ENCODE peak calls at places on chromosomes 13 and 19, in nine cellular contexts. I, D, O, L, Q, U, S, F and B are unnamed samples. For H3K9me3, the result is how much of the 10 kb centered on the place peaks cover.

GRCh38 chr13:114106991-114107685 is 25.3 kb downstream of the RASA3 start:
- DNase-seq in O (no peak), U (no peak), I (no peak), S (no peak), Q (no peak), F (no peak), D (no peak), L (no peak), B (peak)

GRCh38 chr19:3270908-3271307 is 46.4 kb downstream of the CELF5 start:
- DNase-seq in L (peak), Q (no peak), F (peak), O (peak), I (peak), S (peak), U (no peak), D (peak), B (peak)

GRCh38 chr13:44249439-44249838 is 124.2 kb upstream of the SERP2 start:
- DNase-seq in O (peak), U (no peak), D (peak), F (no peak), S (peak), Q (no peak), I (no peak), L (peak), B (peak)

GRCh38 chr13:98468929-98469328 is 108.0 kb downstream of the STK24 start:
- DNase-seq in Q (no peak), U (no peak), I (no peak), D (no peak), O (no peak), S (no peak), L (no peak), F (no peak), B (no peak)

GRCh38 chr19:45791744-45792481 is 732 bp downstream of the DMWD start:
- DNase-seq in I (no peak), O (no peak), D (no peak), L (no peak), U (no peak), Q (no peak), F (no peak), S (no peak), B (peak)

GRCh38 chr13:100646030-100646673 is 28.4 kb downstream of the TMTC4 start:
- DNase-seq in F (peak), S (peak), D (peak), L (peak), Q (no peak), I (peak), O (peak), U (no peak), B (peak)

GRCh38 chr19:50723069-50723468 is at the start of gene CLEC11A:
- DNase-seq in I (no peak), S (peak), O (no peak), Q (no peak), D (no peak), U (no peak), L (no peak), F (no peak), B (peak)

GRCh38 chr19:55198651-55199050 is 10.7 kb downstream of the PTPRH start:
- DNase-seq in O (no peak), S (no peak), L (no peak), F (no peak), U (no peak), Q (no peak), I (peak), D (no peak), B (no peak)

GRCh38 chr19:10115392-10116084 is 4.0 kb downstream of the P2RY11 start:
- DNase-seq in Q (no peak), D (no peak), L (no peak), U (no peak), F (peak), S (no peak), I (no peak), O (peak), B (peak)

GRCh38 chr13:53321301-53321700 is 292.7 kb downstream of the OLFM4 start:
- DNase-seq in S (no peak), I (no peak), O (no peak), F (no peak), D (no peak), L (no peak), U (no peak), Q (no peak), B (no peak)

GRCh38 chr19:4369888-4370260 is 26.5 kb downstream of the MPND start:
- DNase-seq in O (no peak), Q (no peak), U (peak), F (no peak), S (peak), I (peak), L (peak), D (peak), B (peak)

GRCh38 chr19:42693760-42694350 is 46.4 kb downstream of the PSG3 start:
- DNase-seq in D (no peak), F (peak), L (peak), Q (no peak), O (peak), S (peak), I (no peak), U (peak), B (peak)

GRCh38 chr13:110342474-110342873 is 35.4 kb downstream of the COL4A2 start:
- DNase-seq in I (no peak), U (no peak), F (no peak), Q (no peak), O (no peak), L (no peak), D (no peak), S (no peak), B (no peak)

GRCh38 chr13:27662738-27663470 is 41.2 kb downstream of the POLR1D start:
- DNase-seq in F (no peak), O (no peak), U (no peak), S (no peak), I (no peak), Q (no peak), D (no peak), L (no peak), B (no peak)

GRCh38 chr13:41654800-41655199 is 197.4 kb downstream of the RGCC start:
- DNase-seq in L (no peak), O (no peak), Q (no peak), F (no peak), S (no peak), U (no peak), I (no peak), D (no peak), B (no peak)

GRCh38 chr13:99312493-99312883 is 5.3 kb upstream of the GPR183 start:
- DNase-seq in D (peak), F (peak), L (peak), U (no peak), O (no peak), I (no peak), S (peak), Q (no peak), B (peak)

GRCh38 chr13:35164324-35164932 is 222.4 kb downstream of the NBEA start:
- DNase-seq in L (peak), F (peak), Q (no peak), O (peak), U (peak), D (peak), S (peak), I (peak), B (no peak)

GRCh38 chr19:37007587-37008220 is 70.5 kb upstream of the ZNF420 start:
- DNase-seq in F (peak), D (no peak), U (no peak), L (peak), I (no peak), Q (no peak), S (no peak), O (no peak), B (no peak)
- H3K9me3 ChIP-seq in F (under half), D (under half), U (under half), L (under half), I (under half), Q (under half), S (half or more), O (under half), B (under half)

GRCh38 chr13:37715606-37716015 is 117.0 kb upstream of the POSTN start:
- DNase-seq in U (no peak), L (peak), Q (no peak), F (no peak), O (peak), D (peak), I (no peak), S (peak), B (peak)

GRCh38 chr13:37716796-37717195 is 118.2 kb upstream of the POSTN start:
- DNase-seq in F (no peak), S (peak), L (no peak), I (no peak), U (no peak), O (no peak), Q (no peak), D (no peak), B (no peak)

GRCh38 chr13:37716395-37716794 is 117.8 kb upstream of the POSTN start:
- DNase-seq in L (peak), I (no peak), O (no peak), F (no peak), D (peak), Q (no peak), U (no peak), S (peak), B (no peak)
- H3K4me2 ChIP-seq in L (peak), I (no peak), O (no peak), F (no peak), D (no peak), Q (no peak), U (no peak), S (peak), B (peak)

GRCh38 chr13:103625194-103625593 is 559.0 kb upstream of the SLC10A2 start:
- DNase-seq in O (no peak), U (no peak), L (no peak), S (no peak), D (no peak), F (no peak), I (no peak), Q (no peak), B (no peak)
- H3K9me3 ChIP-seq in O (under half), U (under half), L (under half), S (under half), D (under half), F (under half), I (under half), Q (under half), B (under half)

GRCh38 chr19:19900124-19900523 is 622 bp upstream of the ZNF93 start:
- DNase-seq in I (no peak), S (peak), Q (no peak), D (peak), O (no peak), F (peak), L (peak), U (no peak), B (peak)

GRCh38 chr19:19900574-19901444 is at the start of gene ZNF93:
- DNase-seq in L (peak), F (peak), Q (peak), U (peak), I (peak), D (peak), S (peak), O (peak), B (peak)
- H3K4me2 ChIP-seq in L (peak), F (peak), Q (peak), U (peak), I (peak), D (peak), S (peak), O (peak), B (peak)

DNA sequence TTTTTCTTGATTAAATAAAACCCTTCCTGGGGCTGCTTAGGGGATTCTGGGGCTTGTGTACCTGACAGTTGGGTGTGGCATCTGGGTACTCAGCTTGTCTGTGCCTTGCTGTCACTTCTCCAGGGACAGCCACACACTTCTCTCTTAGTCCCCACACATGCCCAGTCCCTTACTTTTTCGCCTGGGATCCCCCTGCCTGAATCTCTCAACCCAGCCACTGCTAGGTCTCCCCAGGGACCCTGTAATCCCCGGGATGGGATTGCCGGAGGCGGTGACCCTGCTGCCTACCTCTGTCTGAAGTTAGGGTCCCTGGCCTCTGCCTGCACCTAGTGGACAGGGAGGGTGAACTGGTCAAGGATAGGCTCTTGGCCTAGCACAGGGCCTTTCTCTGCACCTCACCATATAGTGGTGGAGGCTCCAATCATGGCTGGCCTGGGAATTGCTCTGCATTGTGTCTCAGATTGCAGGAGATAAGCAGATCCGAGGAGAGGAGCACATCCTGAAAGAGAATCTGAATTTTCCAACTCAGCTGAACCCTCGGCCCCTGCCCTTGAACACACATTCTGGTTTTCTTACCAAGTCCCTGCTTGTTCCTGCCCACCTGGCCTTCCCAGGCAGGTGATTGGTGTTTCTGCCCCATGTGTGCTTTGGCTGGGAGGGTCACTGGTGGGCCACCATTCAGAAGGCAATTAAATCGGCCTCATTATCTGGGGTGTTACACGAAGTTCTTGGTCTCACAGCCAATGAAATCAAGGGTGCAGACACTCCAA is 8.7 kb upstream of the ZNF492 start:
- DNase-seq in Q (no peak), D (no peak), O (no peak), U (no peak), I (no peak), S (no peak), L (no peak), F (no peak), B (peak)
- H3K9me3 ChIP-seq in Q (under half), D (under half), O (under half), U (under half), I (under half), S (under half), L (under half), F (under half), B (under half)

DNA sequence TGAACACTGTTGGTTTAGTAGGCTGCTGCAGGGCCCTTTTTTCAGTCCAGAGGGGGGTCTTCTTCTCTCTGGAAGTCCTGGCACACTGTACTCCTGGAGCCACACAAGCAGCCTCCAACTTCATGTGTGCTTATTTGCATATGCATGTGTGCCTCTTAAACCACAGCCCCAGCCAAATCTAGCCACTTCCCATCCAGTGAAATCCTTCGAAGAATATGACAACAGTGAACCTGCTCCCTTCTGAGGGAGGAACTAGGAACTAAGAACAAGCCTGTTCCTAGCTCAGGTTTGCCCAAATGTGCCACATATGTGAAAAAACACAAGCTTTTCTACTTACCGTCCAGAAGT is 348.5 kb downstream of the FOXO1 start:
- DNase-seq in U (no peak), O (no peak), S (no peak), F (no peak), L (no peak), Q (no peak), I (no peak), D (no peak), B (no peak)
- H3K4me2 ChIP-seq in U (no peak), O (no peak), S (no peak), F (no peak), L (no peak), Q (no peak), I (no peak), D (no peak), B (no peak)

DNA sequence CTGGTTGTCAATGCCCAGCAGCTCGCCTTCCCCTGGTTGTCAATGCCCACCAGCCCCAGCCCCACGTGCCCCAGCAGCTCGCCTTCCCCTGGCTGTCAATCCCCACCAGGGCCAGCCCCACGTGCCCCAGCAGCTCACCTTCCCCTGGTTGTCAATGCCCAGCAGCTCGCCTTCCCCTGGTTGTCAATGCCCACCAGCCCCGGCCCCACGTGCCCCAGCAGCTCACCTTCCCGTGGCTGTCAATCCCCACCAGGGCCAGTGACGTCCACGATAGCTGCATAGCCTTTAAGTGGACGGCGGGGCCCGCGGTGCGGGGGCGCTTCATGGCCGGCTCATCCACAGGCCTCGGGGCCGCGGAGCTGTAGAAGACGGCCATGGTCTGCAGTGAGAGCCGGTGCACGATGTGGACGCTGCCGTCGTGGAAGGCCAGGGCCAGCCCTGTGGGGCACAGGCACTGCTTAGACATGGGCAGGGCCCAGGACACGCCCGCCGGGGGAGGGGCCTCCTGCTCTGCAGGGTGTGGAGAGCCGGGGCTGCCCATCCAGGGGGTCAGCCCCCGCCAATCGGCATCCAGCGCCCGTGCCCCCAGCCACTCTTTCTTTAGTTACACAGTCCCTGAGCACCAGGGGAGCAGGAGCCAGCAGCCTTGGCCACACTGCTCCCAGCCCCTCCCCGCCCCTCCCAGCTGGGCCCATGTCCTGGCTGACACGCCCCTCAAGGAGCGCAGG is 13.1 kb downstream of the MED16 start:
- DNase-seq in L (no peak), S (no peak), O (no peak), F (no peak), I (no peak), D (no peak), U (no peak), Q (no peak), B (no peak)
- H3K9me3 ChIP-seq in L (under half), S (under half), O (under half), F (under half), I (under half), D (under half), U (under half), Q (under half), B (under half)

DNA sequence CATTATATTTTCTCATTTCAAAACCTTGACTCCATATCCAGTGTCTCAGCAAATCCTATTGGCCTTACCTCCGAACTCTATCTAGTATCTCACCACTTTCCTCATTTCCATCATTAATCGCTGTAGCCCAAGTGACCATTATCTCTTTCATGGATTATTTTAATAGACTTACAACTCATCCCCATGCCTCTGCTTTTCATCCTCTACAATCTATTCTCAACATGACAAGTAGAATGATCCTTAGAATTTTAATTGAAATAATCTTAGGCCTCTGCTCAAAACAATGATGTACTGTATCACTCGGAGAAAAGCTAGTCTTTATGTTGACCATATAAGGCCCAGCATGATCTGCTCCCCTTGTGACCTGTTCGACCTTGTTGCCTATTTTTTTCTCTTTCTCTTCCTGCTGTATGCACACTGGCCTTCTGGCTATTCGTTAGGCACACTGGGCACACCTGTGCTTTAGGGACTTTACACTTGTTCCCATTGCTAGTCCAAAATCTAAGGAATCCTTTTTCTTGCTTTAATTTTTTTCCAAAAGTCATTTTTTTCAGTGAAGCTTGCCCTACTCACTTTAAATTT is 21.4 kb downstream of the DNAJC15 start:
- DNase-seq in F (no peak), S (no peak), U (peak), O (no peak), I (no peak), L (no peak), Q (no peak), D (no peak), B (no peak)
- H3K4me2 ChIP-seq in F (no peak), S (no peak), U (peak), O (peak), I (peak), L (no peak), Q (peak), D (no peak), B (no peak)

DNA sequence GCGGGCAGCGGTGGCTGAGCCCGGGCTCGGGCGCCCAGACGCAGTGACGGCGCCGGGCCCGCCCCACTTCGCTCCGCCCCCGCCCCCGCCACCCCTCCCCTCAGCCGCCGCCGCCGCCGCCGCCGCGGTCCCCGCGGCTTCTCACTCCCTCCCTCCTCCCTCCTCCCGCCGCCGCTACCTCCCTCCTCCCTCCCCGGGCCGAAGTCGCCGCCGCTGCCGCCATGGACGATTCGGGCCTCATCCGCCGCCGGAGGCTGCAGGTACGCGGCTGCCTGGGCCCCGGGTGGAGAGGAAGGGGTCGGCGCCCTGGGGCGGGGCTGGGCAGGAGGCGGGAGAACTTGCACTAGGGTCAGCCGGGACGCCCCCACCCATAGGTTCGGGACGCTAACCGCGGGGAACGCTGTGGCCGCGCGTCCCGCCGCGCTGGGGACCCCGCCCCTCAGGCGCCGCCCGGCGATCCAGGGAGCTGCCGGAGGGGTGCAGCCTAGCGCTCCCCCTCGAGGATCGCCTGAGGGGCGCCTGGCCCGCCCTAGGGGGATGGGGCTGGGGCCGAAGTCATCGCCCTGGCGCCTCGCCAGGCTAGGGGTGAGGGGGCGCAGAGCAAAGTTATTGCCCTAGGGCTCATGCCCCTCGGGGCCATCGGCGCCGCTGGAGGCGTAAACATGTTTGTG is 497 bp downstream of the RTBDN start:
- DNase-seq in U (peak), S (no peak), I (peak), O (peak), Q (no peak), L (no peak), F (peak), D (no peak), B (peak)
- H3K9me3 ChIP-seq in U (under half), S (under half), I (under half), O (under half), Q (under half), L (under half), F (under half), D (under half), B (under half)